ENCODE peak calls at places on chromosomes 3 and 15, in seven cellular contexts. M is activated naive CD4-positive, alpha-beta T cell treated with anti-CD3 and anti-CD28 coated beads, Interleukin-2, amount 10 ng/mL, durations not matched to agents 7 days and 5 days; H is fibroblast of the conjunctiva; U is stimulated activated naive CD8-positive, alpha-beta T cell treated with anti-CD3 and anti-CD28 coated beads, Interleukin-15, Interleukin-2, amounts not matched to agents 100 U/mL and 50 U/mL, for 24 hours; L is ACHN; P is mesendoderm; R is mucosa of descending colon. V is an unnamed sample.

GRCh38 chr3:141152801-141153678 is 78.6 kb upstream of the PXYLP1 start:
- DNase-seq in H (no peak), U (no peak), P (no peak), L (no peak), M (no peak), R (no peak), V (no peak)

GRCh38 chr3:72844436-72844999 is 3.7 kb downstream of the SHQ1 start:
- DNase-seq in P (no peak), L (no peak), M (no peak), H (no peak), U (no peak), R (no peak), V (no peak)

GRCh38 chr15:85019815-85020590 is 38.3 kb downstream of the PDE8A start:
- DNase-seq in P (no peak), H (no peak), M (no peak), L (no peak), U (no peak), R (no peak), V (no peak)

GRCh38 chr3:21826416-21826815 is 75.4 kb upstream of the ZNF385D start:
- DNase-seq in U (no peak), L (no peak), R (no peak), M (no peak), P (peak; percentile 40), H (no peak), V (no peak)

GRCh38 chr3:47825590-47825989 is 22.7 kb downstream of the DHX30 start:
- DNase-seq in P (no peak), R (no peak), L (no peak), M (no peak), H (no peak), U (no peak), V (peak; percentile 43)

GRCh38 chr15:22968356-22968755 is 11.8 kb downstream of the CYFIP1 start:
- DNase-seq in U (no peak), H (peak; percentile 37), L (peak; percentile 50), M (no peak), R (no peak), P (no peak), V (no peak)

GRCh38 chr3:154430014-154430413 is at the start of gene GPR149:
- DNase-seq in R (no peak), P (peak; percentile 80), U (no peak), M (no peak), H (no peak), L (no peak), V (no peak)

GRCh38 chr3:34132069-34132677 is 333.7 kb downstream of the PDCD6IP start:
- DNase-seq in P (no peak), U (no peak), H (no peak), L (no peak), M (no peak), R (no peak), V (no peak)

GRCh38 chr15:98785796-98786581 is 137.7 kb downstream of the IGF1R start:
- DNase-seq in U (no peak), H (no peak), R (peak; percentile 59), M (no peak), L (peak; percentile 35), P (peak; percentile 80), V (no peak)